ENCODE peak calls at places on chromosomes 6 and 20, in ten cellular contexts. L is adrenal gland; I is progenitor cell of endocrine pancreas; T is cardiac fibroblast; U is endothelial cell; P is LNCaP clone FGC; K is foreskin fibroblast; N is GM23338; E is stomach; H is CD8-positive, alpha-beta T cell. D is an unnamed sample.
A peak's percentile ranks its signal among the peaks of the same experiment; 100 is the strongest.

GRCh38 chr6:118746100-118746874 is 94.9 kb upstream of the CEP85L start:
- DNase-seq in I (no peak), L (no peak), N (no peak), U (no peak), K (no peak), E (no peak), P (no peak), H (no peak), T (no peak), D (no peak)

GRCh38 chr20:46872315-46873211 is 22.1 kb upstream of the EYA2 start:
- DNase-seq in K (peak; percentile 59), E (no peak), I (no peak), P (no peak), U (no peak), N (peak; percentile 45), H (no peak), T (peak; percentile 8), L (no peak), D (no peak)

GRCh38 chr6:157227202-157228166 is 95.8 kb downstream of the TMEM242 start:
- DNase-seq in T (peak; percentile 27), E (no peak), U (no peak), L (no peak), K (no peak), H (no peak), I (no peak), P (no peak), N (peak; percentile 64), D (no peak)

GRCh38 chr6:26199773-26200728 is 112.8 kb downstream of the HFE start:
- DNase-seq in H (no peak), U (peak; percentile 50), L (peak; percentile 67), K (peak; percentile 51), P (no peak), N (peak; percentile 52), E (no peak), T (peak; percentile 64), I (no peak), D (no peak)

GRCh38 chr6:137880633-137881521 is 13.8 kb downstream of the TNFAIP3 start:
- DNase-seq in P (no peak), T (peak; percentile 33), U (no peak), E (no peak), L (no peak), H (peak; percentile 49), K (no peak), N (no peak), I (no peak), D (no peak)

GRCh38 chr6:138817799-138818198 is 21.9 kb downstream of the ECT2L start:
- DNase-seq in P (peak; percentile 95), E (peak; percentile 90), T (peak; percentile 84), K (peak; percentile 79), L (no peak), H (no peak), U (no peak), I (peak; percentile 73), N (peak; percentile 91), D (no peak)

GRCh38 chr20:44532248-44532980 is 10.5 kb upstream of the SERINC3 start:
- DNase-seq in U (no peak), I (no peak), T (peak; percentile 16), K (peak; percentile 36), N (no peak), E (no peak), H (no peak), L (no peak), P (no peak), D (no peak)

GRCh38 chr6:18323935-18324707 is 59.8 kb upstream of the DEK start:
- DNase-seq in N (peak; percentile 83), L (peak; percentile 12), K (peak; percentile 69), I (no peak), H (no peak), T (peak; percentile 74), U (peak; percentile 18), P (no peak), E (no peak), D (peak; percentile 42)

GRCh38 chr20:39773380-39774000 is 811.3 kb downstream of the DHX35 start:
- DNase-seq in N (peak; percentile 15), P (no peak), K (peak; percentile 19), H (no peak), L (no peak), E (no peak), T (peak; percentile 8), I (no peak), U (no peak), D (no peak)

GRCh38 chr20:39775110-39775509 is 813.0 kb downstream of the DHX35 start:
- DNase-seq in I (no peak), L (peak; percentile 94), H (no peak), E (no peak), N (no peak), T (peak; percentile 79), K (peak; percentile 77), P (no peak), U (no peak), D (no peak)

GRCh38 chr20:39777610-39778009 is 815.5 kb downstream of the DHX35 start:
- DNase-seq in H (no peak), E (no peak), K (no peak), P (no peak), N (no peak), L (no peak), I (no peak), T (no peak), U (no peak), D (no peak)

GRCh38 chr20:39778431-39778830 is 816.3 kb downstream of the DHX35 start:
- DNase-seq in E (no peak), T (no peak), K (no peak), N (no peak), I (no peak), H (no peak), U (no peak), P (no peak), L (no peak), D (no peak)

DNA sequence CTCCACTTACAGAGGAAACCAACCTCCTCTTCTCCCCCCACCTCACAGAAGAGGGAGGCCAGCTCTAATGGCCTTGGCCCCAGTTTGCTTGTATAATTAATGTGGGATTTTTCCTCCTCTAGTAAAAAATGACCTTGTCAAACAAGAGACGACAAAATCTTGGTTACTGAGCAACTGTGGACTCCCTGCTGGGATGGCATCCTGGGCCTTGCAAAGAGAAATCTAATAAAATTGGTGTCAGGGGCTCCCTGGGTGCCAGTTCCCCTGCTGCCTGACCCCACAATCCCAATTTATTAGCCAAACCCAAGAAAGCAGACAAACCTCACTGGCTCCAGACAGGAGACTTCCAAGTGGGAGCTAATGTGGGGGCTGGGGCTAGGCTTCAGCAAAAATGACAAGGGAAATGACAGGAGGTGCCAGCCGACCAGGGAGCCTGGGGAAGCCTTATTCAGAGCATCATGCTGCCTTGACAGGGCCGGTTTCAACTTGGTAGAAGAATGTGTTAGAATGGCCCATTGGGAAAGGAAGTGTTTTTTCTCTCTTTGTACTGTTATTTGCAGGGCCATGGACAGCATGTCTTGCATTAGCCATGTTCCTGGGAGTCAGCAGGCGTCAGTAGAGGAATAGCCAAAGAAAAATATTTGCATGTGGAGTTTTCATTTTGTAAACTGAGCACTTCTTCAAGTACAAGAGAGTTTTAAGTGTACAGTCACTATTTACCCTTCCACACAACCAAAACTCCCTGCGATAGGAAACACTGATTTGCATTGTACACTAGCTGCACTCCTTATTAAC is 816.9 kb downstream of the DHX35 start:
- DNase-seq in N (peak; percentile 24), U (no peak), H (no peak), E (no peak), L (peak; percentile 31), I (no peak), K (peak; percentile 4), T (no peak), P (no peak), D (no peak)
- TF ChIP-seq CTCF in N (no peak), U (no peak), H (no peak), E (no peak), L (no peak), I (no peak), K (peak; percentile 5), T (no peak), P (peak; percentile 26), D (no peak)

GRCh38 chr6:30914076-30914853 is at the start of gene VARS2:
- DNase-seq in K (peak; percentile 98), U (peak; percentile 85), P (peak; percentile 89), N (peak; percentile 82), I (peak; percentile 91), E (peak; percentile 94), T (peak; percentile 92), H (peak; percentile 78), L (peak; percentile 88), D (peak; percentile 100)
- TF ChIP-seq CTCF in K (peak; percentile 36), U (no peak), P (peak; percentile 54), N (no peak), I (peak; percentile 39), E (peak; percentile 28), T (peak; percentile 37), H (no peak), L (peak; percentile 34), D (peak; percentile 28)

GRCh38 chr6:127857051-127857637 is 43.7 kb downstream of the THEMIS start:
- DNase-seq in K (no peak), H (no peak), P (no peak), U (no peak), I (no peak), E (no peak), L (no peak), N (no peak), T (no peak), D (no peak)

GRCh38 chr6:127859956-127860355 is 40.9 kb downstream of the THEMIS start:
- DNase-seq in P (no peak), E (no peak), K (no peak), T (no peak), N (no peak), U (no peak), L (no peak), H (no peak), I (no peak), D (no peak)

GRCh38 chr6:127854009-127854408 is 46.8 kb downstream of the THEMIS start:
- DNase-seq in U (no peak), I (no peak), T (peak; percentile 44), E (no peak), K (peak; percentile 7), N (no peak), H (no peak), P (no peak), L (no peak), D (no peak)

GRCh38 chr6:127858992-127859391 is 41.9 kb downstream of the THEMIS start:
- DNase-seq in K (no peak), E (no peak), L (no peak), I (no peak), U (no peak), T (no peak), H (no peak), P (no peak), N (peak; percentile 11), D (no peak)

DNA sequence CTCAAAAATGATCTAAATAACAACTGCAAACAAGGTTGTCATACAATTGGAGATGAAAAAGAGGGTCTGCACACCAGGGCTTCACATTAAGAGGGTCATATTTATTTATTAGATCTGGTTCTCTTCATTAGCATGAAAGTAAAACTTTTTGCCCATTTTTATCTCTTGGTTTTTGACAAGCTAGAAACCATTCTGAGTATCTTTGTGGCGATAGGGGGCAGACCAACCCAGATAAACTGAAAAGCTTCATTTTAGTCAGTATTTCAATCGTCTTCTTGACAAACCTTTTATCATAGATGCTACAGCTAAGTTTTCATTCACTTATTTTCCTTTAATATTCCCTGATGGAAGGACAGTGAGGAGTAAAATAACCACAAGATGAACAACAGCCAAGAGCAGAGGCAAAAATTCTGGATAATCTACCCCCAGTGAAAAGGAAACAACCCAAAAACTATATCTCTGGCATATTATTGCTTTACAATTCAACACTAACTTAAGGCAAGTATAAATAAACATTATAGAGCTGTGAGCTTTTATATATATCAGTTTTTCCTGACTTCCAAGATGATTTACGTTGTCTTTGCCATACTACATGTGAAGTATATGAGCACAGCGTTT is 45.2 kb downstream of the THEMIS start:
- DNase-seq in P (no peak), H (peak; percentile 60), E (no peak), L (peak; percentile 11), I (no peak), U (peak; percentile 18), N (peak; percentile 49), K (peak; percentile 63), T (peak; percentile 71), D (no peak)
- TF ChIP-seq CTCF in P (peak; percentile 50), H (peak; percentile 69), E (peak; percentile 14), L (peak; percentile 57), I (peak; percentile 46), U (peak; percentile 49), N (peak; percentile 77), K (peak; percentile 47), T (peak; percentile 61), D (peak; percentile 7)

GRCh38 chr20:10077081-10077471 is 42.3 kb downstream of the ANKEF1 start:
- DNase-seq in P (no peak), T (no peak), L (no peak), K (no peak), H (no peak), E (no peak), U (peak; percentile 12), N (peak; percentile 85), I (no peak), D (no peak)
- TF ChIP-seq CTCF in P (peak; percentile 41), T (peak; percentile 42), L (no peak), K (no peak), H (no peak), E (no peak), U (peak; percentile 68), N (peak; percentile 88), I (peak; percentile 53), D (peak; percentile 24)